ENCODE peak calls at places on chromosomes 7 and 10, in nine cellular contexts. V is NCI-H774; B is NB4; O is lower lobe of right lung; X is T-helper 1 cell; N is NCI-H146; Z is astrocyte of the spinal cord; A is CD4-positive, alpha-beta memory T cell; Q is GM20000. D is an unnamed sample.

GRCh38 chr10:34528320-34528719 is 286.8 kb downstream of the PARD3 start:
- DNase-seq in V (no peak), B (no peak), O (no peak), X (no peak), N (peak; percentile 47), Z (peak; percentile 95), A (no peak), Q (no peak), D (peak; percentile 82)

GRCh38 chr10:72248477-72249151 is 25.1 kb upstream of the DDIT4 start:
- DNase-seq in V (peak; percentile 6), B (peak; percentile 77), O (peak; percentile 87), X (peak; percentile 60), N (peak; percentile 26), Z (peak; percentile 85), A (peak; percentile 88), Q (peak; percentile 77), D (peak; percentile 75)

GRCh38 chr7:95553939-95554338 is 42.4 kb downstream of the PDK4 start:
- DNase-seq in V (no peak), B (no peak), O (no peak), X (no peak), N (no peak), Z (no peak), A (no peak), Q (no peak), D (no peak)

GRCh38 chr7:83677180-83677866 is 28.4 kb upstream of the SEMA3E start:
- DNase-seq in V (no peak), B (peak; percentile 57), O (no peak), X (no peak), N (peak; percentile 34), Z (peak; percentile 97), A (no peak), Q (no peak), D (peak; percentile 93)

GRCh38 chr10:42242135-42242805 is 396.1 kb downstream of the ZNF33B start:
- DNase-seq in V (no peak), B (no peak), O (no peak), X (no peak), N (no peak), Z (no peak), A (no peak), Q (peak; percentile 13), D (no peak)

GRCh38 chr10:132572545-132572937 is 35.0 kb downstream of the INPP5A start:
- DNase-seq in V (no peak), B (peak; percentile 74), O (no peak), X (no peak), N (no peak), Z (peak; percentile 69), A (no peak), Q (no peak), D (no peak)

GRCh38 chr7:126483972-126484371 is 768.8 kb downstream of the GRM8 start:
- DNase-seq in V (peak; percentile 84), B (no peak), O (no peak), X (no peak), N (peak; percentile 25), Z (no peak), A (no peak), Q (no peak), D (peak; percentile 4)

GRCh38 chr7:44273681-44274622 is 51.4 kb downstream of the CAMK2B start:
- DNase-seq in V (no peak), B (no peak), O (peak; percentile 16), X (no peak), N (no peak), Z (no peak), A (no peak), Q (peak; percentile 64), D (no peak)

GRCh38 chr10:69684981-69685353 is 54.9 kb downstream of the FAM241B start:
- DNase-seq in V (no peak), B (no peak), O (no peak), X (no peak), N (no peak), Z (no peak), A (no peak), Q (no peak), D (no peak)

GRCh38 chr10:59465089-59465488 is 102.7 kb upstream of the FAM13C start:
- DNase-seq in V (no peak), B (no peak), O (no peak), X (no peak), N (peak; percentile 2), Z (peak; percentile 65), A (no peak), Q (no peak), D (peak; percentile 26)

GRCh38 chr7:138285129-138285528 is 174.9 kb upstream of the TRIM24 start:
- DNase-seq in V (no peak), B (no peak), O (no peak), X (no peak), N (no peak), Z (no peak), A (no peak), Q (no peak), D (no peak)

GRCh38 chr7:69588773-69589172 is 9.5 kb upstream of the AUTS2 start:
- DNase-seq in V (no peak), B (no peak), O (no peak), X (no peak), N (no peak), Z (no peak), A (no peak), Q (no peak), D (no peak)

GRCh38 chr7:124208173-124208572 is 175.3 kb upstream of the TMEM229A start:
- DNase-seq in V (no peak), B (no peak), O (no peak), X (no peak), N (no peak), Z (no peak), A (no peak), Q (no peak), D (no peak)

GRCh38 chr7:22565315-22565811 is 65.4 kb upstream of the STEAP1B start:
- DNase-seq in V (no peak), B (no peak), O (no peak), X (no peak), N (no peak), Z (peak; percentile 75), A (no peak), Q (peak; percentile 29), D (no peak)

GRCh38 chr10:114856544-114857287 is 35.1 kb downstream of the FHIP2A start:
- DNase-seq in V (no peak), B (no peak), O (no peak), X (no peak), N (no peak), Z (peak; percentile 87), A (peak; percentile 20), Q (no peak), D (no peak)